ENCODE peak calls at places on chromosomes 4 and X, in seven cellular contexts. P is foreskin fibroblast, F is GM20000, L is left lung, W is fibroblast of lung, B is GM13977, G is endothelial cell. I is an unnamed sample.

GRCh38 chrX:10722804-10723364 is 102.5 kb upstream of the MID1 start:
- DNase-seq in F (peak; percentile 25), L (no peak), B (peak; percentile 67), G (peak; percentile 59), P (peak; percentile 77), W (peak; percentile 79), I (peak; percentile 45)

GRCh38 chrX:10855845-10856244 is 235.5 kb upstream of the MID1 start:
- DNase-seq in B (no peak), P (no peak), G (no peak), W (no peak), F (no peak), L (no peak), I (no peak)

GRCh38 chr4:24781999-24782745 is 13.2 kb upstream of the SOD3 start:
- DNase-seq in F (no peak), L (no peak), B (no peak), P (peak; percentile 57), W (peak; percentile 21), G (no peak), I (no peak)

GRCh38 chr4:83889802-83890201 is 353.9 kb downstream of the GPAT3 start:
- DNase-seq in W (no peak), B (no peak), G (no peak), P (peak; percentile 38), F (no peak), L (no peak), I (no peak)

GRCh38 chrX:9369802-9370291 is 95.0 kb upstream of the TBL1X start:
- DNase-seq in G (no peak), L (no peak), F (no peak), B (no peak), W (no peak), P (no peak), I (peak; percentile 49)

GRCh38 chr4:186749611-186750281 is 26.1 kb upstream of the FAT1 start:
- DNase-seq in W (no peak), B (no peak), L (no peak), G (no peak), P (no peak), F (no peak), I (no peak)

GRCh38 chr4:55445921-55446577 is 50.3 kb downstream of the TMEM165 start:
- DNase-seq in F (no peak), B (no peak), G (no peak), P (peak; percentile 61), L (no peak), W (peak; percentile 65), I (no peak)

GRCh38 chr4:174181827-174182226 is 101.6 kb downstream of the FBXO8 start:
- DNase-seq in F (no peak), L (no peak), B (no peak), P (peak; percentile 8), G (no peak), W (no peak), I (no peak)

GRCh38 chr4:84697615-84698201 is 114.8 kb downstream of the CDS1 start:
- DNase-seq in L (no peak), F (no peak), W (peak; percentile 19), P (peak; percentile 20), G (no peak), B (no peak), I (no peak)

GRCh38 chrX:65587616-65588526 is 53.3 kb upstream of the LAS1L start:
- DNase-seq in L (peak; percentile 83), B (no peak), P (peak; percentile 89), W (peak; percentile 80), G (no peak), F (no peak), I (no peak)

GRCh38 chrX:16466640-16467432 is 183.1 kb upstream of the S100G start:
- DNase-seq in G (no peak), W (no peak), L (no peak), B (no peak), P (peak; percentile 43), F (no peak), I (no peak)

GRCh38 chr4:176611954-176612353 is 180.8 kb downstream of the VEGFC start:
- DNase-seq in L (no peak), P (no peak), W (no peak), F (no peak), G (no peak), B (no peak), I (no peak)

GRCh38 chrX:138704101-138704500 is 7.4 kb downstream of the FGF13 start:
- DNase-seq in L (no peak), P (no peak), W (no peak), B (no peak), F (no peak), G (no peak), I (no peak)

GRCh38 chr4:60724623-60725022 is 475.5 kb upstream of the ADGRL3 start:
- DNase-seq in P (peak; percentile 85), L (no peak), G (no peak), B (no peak), F (no peak), W (peak; percentile 76), I (no peak)

GRCh38 chr4:61511716-61512488 is 311.8 kb downstream of the ADGRL3 start:
- DNase-seq in P (peak; percentile 62), W (peak; percentile 86), G (no peak), L (no peak), B (peak; percentile 15), F (no peak), I (no peak)

GRCh38 chr4:186628058-186628711 is 72.8 kb upstream of the MTNR1A start:
- DNase-seq in G (no peak), F (no peak), B (no peak), W (no peak), P (no peak), L (no peak), I (peak; percentile 35)

GRCh38 chr4:7431696-7432530 is 2.8 kb downstream of the PSAPL1 start:
- DNase-seq in L (peak; percentile 83), G (no peak), P (no peak), W (no peak), F (no peak), B (no peak), I (no peak)

GRCh38 chr4:172838108-172838507 is 330.5 kb upstream of the GALNT7 start:
- DNase-seq in B (no peak), F (no peak), W (no peak), P (no peak), G (no peak), L (no peak), I (no peak)

DNA sequence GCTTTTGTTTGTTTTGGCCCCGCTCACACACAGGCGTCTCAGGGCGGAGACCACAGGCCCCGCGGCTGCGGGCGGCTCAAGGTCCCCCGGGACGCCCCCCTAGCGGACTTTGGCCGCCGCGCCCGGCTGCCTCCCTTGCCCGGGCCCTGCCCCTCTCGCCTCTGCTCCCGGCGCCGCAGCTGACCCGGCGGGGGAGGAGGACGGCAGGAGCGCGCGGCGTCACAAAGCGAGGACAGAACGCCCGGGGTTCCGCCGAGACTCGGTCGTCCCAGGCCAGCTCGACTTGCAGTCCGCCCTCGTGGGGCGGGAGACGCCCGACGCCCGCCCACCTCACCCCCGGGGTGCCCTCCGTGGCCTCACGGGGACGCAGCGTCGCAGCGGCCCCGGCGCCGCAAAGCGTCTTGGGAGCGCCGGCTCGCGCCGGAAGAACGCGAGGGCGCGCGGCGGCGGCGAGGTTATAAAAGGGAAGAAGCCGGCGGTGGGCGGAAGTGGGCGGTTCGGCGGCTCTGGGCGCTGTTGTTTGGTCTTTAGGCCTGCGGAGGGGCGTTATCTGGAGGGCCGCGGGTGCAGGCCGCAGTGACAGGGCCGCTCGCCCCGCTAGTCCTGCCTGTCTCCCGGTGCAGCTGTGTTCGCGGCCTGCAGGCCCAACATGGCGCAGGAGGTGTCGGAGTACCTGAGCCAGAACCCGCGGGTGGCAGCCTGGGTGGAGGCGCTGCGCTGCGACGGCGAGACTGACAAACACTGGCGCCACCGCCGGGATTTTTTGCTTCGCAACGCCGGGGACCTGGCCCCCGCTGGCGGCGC is at the start of gene CDKN2AIP:
- DNase-seq in P (peak; percentile 99), W (peak; percentile 93), G (peak; percentile 92), B (peak; percentile 94), F (peak; percentile 96), L (peak; percentile 99), I (peak; percentile 95)
- TF ChIP-seq CTCF in P (no peak), W (no peak), G (no peak), B (peak; percentile 11), F (no peak), L (no peak), I (no peak)

GRCh38 chrX:154986826-154987575 is 35.5 kb downstream of the F8 start:
- DNase-seq in F (no peak), L (no peak), B (no peak), P (peak; percentile 1), W (peak; percentile 1), G (no peak), I (no peak)
- TF ChIP-seq CTCF in F (no peak), L (no peak), B (peak; percentile 15), P (no peak), W (no peak), G (no peak), I (no peak)

GRCh38 chr4:73456177-73457022 is 20.4 kb downstream of the AFP start:
- DNase-seq in P (no peak), G (no peak), B (no peak), L (no peak), F (no peak), W (no peak), I (no peak)

GRCh38 chr4:73460913-73461522 is 20.5 kb upstream of the AFM start:
- DNase-seq in L (no peak), P (no peak), B (no peak), W (no peak), F (no peak), G (no peak), I (no peak)

GRCh38 chr4:73458184-73459047 is 22.4 kb downstream of the AFP start:
- DNase-seq in G (no peak), L (no peak), P (no peak), W (no peak), B (no peak), F (no peak), I (no peak)

GRCh38 chr4:73454920-73455319 is 18.9 kb downstream of the AFP start:
- DNase-seq in G (no peak), P (no peak), F (no peak), W (no peak), B (no peak), L (no peak), I (no peak)

GRCh38 chr4:73459048-73459421 is 22.5 kb upstream of the AFM start:
- DNase-seq in W (no peak), F (no peak), L (no peak), B (no peak), P (no peak), G (no peak), I (no peak)
- TF ChIP-seq CTCF in W (no peak), F (no peak), L (no peak), B (no peak), P (no peak), G (no peak), I (no peak)

GRCh38 chrX:115652221-115652620 is 91.2 kb downstream of the PLS3 start:
- DNase-seq in W (no peak), L (no peak), F (no peak), B (no peak), G (no peak), P (no peak), I (no peak)

GRCh38 chrX:115650449-115650848 is 89.5 kb downstream of the PLS3 start:
- DNase-seq in L (no peak), W (peak; percentile 63), G (no peak), B (no peak), F (no peak), P (peak; percentile 6), I (no peak)

GRCh38 chrX:115649461-115650063 is 88.6 kb downstream of the PLS3 start:
- DNase-seq in G (no peak), P (no peak), B (no peak), W (peak; percentile 9), F (no peak), L (no peak), I (no peak)

DNA sequence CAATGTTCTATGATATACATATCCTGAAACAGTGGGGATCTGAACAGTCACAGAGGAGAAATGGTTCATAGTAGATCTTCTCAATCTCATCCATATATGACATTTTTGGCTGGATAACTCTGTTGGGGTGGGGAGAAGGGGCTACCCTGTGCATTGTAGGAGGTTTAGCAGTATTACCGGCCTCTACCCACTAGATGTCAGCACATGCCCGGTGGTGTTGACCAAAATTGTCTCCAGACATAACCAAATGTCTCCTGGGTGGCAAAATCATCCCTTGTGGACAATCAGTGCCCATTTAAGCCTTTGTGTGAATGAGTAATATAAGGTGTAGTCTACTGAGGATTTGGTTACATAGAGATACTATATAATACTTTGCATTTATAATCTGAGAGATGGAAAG is 89.9 kb downstream of the PLS3 start:
- DNase-seq in F (no peak), L (no peak), P (peak; percentile 59), W (peak; percentile 56), B (peak; percentile 24), G (peak; percentile 45), I (peak; percentile 26)
- TF ChIP-seq CTCF in F (no peak), L (peak; percentile 31), P (peak; percentile 54), W (peak; percentile 72), B (peak; percentile 73), G (no peak), I (peak; percentile 27)

I was measured in activated CD8-positive, alpha-beta T cell treated with anti-CD3 and anti-CD28 coated beads for 36 hours.